ENCODE peak calls at places on chromosomes 16 and 17, in seven cellular contexts. One of them, this sample, is unnamed.
A peak's percentile ranks its signal among the peaks of the same experiment; 100 is the strongest.

GRCh38 chr17:75442168-75443103 is 14.0 kb upstream of the TMEM94 start:
- DNase-seq in stimulated activated CD8-positive, alpha-beta memory T cell treated with anti-CD3 and anti-CD28 coated beads, Interleukin-4, amount 100 ng/mL, for 1 hour: no peak
- DNase-seq in AG10803: no peak
- DNase-seq in mammary epithelial cell: no peak
- DNase-seq in PC-9: peak; percentile 22
- DNase-seq in GM19239: no peak
- DNase-seq in AG09309: no peak
- DNase-seq in this sample: no peak

GRCh38 chr17:37064166-37064565 is 115.4 kb downstream of the AATF start:
- DNase-seq in GM19239: no peak
- DNase-seq in AG09309: no peak
- DNase-seq in mammary epithelial cell: no peak
- DNase-seq in PC-9: no peak
- DNase-seq in AG10803: no peak
- DNase-seq in stimulated activated CD8-positive, alpha-beta memory T cell treated with anti-CD3 and anti-CD28 coated beads, Interleukin-4, amount 100 ng/mL, for 1 hour: no peak
- DNase-seq in this sample: no peak

GRCh38 chr17:13638855-13639458 is 37.2 kb upstream of the HS3ST3A1 start:
- DNase-seq in stimulated activated CD8-positive, alpha-beta memory T cell treated with anti-CD3 and anti-CD28 coated beads, Interleukin-4, amount 100 ng/mL, for 1 hour: no peak
- DNase-seq in AG10803: no peak
- DNase-seq in mammary epithelial cell: no peak
- DNase-seq in AG09309: no peak
- DNase-seq in GM19239: no peak
- DNase-seq in PC-9: no peak
- DNase-seq in this sample: no peak

GRCh38 chr17:45222994-45223540 is 1.4 kb downstream of the FMNL1 start:
- DNase-seq in stimulated activated CD8-positive, alpha-beta memory T cell treated with anti-CD3 and anti-CD28 coated beads, Interleukin-4, amount 100 ng/mL, for 1 hour: no peak
- DNase-seq in AG09309: no peak
- DNase-seq in PC-9: no peak
- DNase-seq in AG10803: no peak
- DNase-seq in GM19239: no peak
- DNase-seq in mammary epithelial cell: no peak
- DNase-seq in this sample: no peak

GRCh38 chr16:28321700-28322411 is 29.5 kb downstream of the SBK1 start:
- DNase-seq in AG09309: no peak
- DNase-seq in GM19239: peak; percentile 77
- DNase-seq in PC-9: peak; percentile 61
- DNase-seq in stimulated activated CD8-positive, alpha-beta memory T cell treated with anti-CD3 and anti-CD28 coated beads, Interleukin-4, amount 100 ng/mL, for 1 hour: no peak
- DNase-seq in AG10803: peak; percentile 7
- DNase-seq in mammary epithelial cell: peak; percentile 16
- DNase-seq in this sample: peak; percentile 73

GRCh38 chr16:20302389-20302788 is 24.9 kb downstream of the GP2 start:
- DNase-seq in PC-9: no peak
- DNase-seq in AG10803: no peak
- DNase-seq in AG09309: no peak
- DNase-seq in GM19239: no peak
- DNase-seq in stimulated activated CD8-positive, alpha-beta memory T cell treated with anti-CD3 and anti-CD28 coated beads, Interleukin-4, amount 100 ng/mL, for 1 hour: no peak
- DNase-seq in mammary epithelial cell: no peak
- DNase-seq in this sample: no peak

GRCh38 chr16:30958164-30959083 is 870 bp downstream of the SETD1A start:
- DNase-seq in AG10803: peak; percentile 48
- DNase-seq in PC-9: peak; percentile 83
- DNase-seq in GM19239: peak; percentile 81
- DNase-seq in AG09309: no peak
- DNase-seq in mammary epithelial cell: peak; percentile 40
- DNase-seq in stimulated activated CD8-positive, alpha-beta memory T cell treated with anti-CD3 and anti-CD28 coated beads, Interleukin-4, amount 100 ng/mL, for 1 hour: peak; percentile 19
- DNase-seq in this sample: no peak

GRCh38 chr17:71024969-71025368 is 855.6 kb downstream of the KCNJ2 start:
- DNase-seq in mammary epithelial cell: no peak
- DNase-seq in PC-9: no peak
- DNase-seq in stimulated activated CD8-positive, alpha-beta memory T cell treated with anti-CD3 and anti-CD28 coated beads, Interleukin-4, amount 100 ng/mL, for 1 hour: no peak
- DNase-seq in AG10803: no peak
- DNase-seq in GM19239: no peak
- DNase-seq in AG09309: no peak
- DNase-seq in this sample: no peak

GRCh38 chr16:51416921-51417320 is 265.9 kb upstream of the SALL1 start:
- DNase-seq in PC-9: no peak
- DNase-seq in mammary epithelial cell: no peak
- DNase-seq in stimulated activated CD8-positive, alpha-beta memory T cell treated with anti-CD3 and anti-CD28 coated beads, Interleukin-4, amount 100 ng/mL, for 1 hour: no peak
- DNase-seq in AG10803: peak; percentile 57
- DNase-seq in AG09309: no peak
- DNase-seq in GM19239: no peak
- DNase-seq in this sample: no peak

GRCh38 chr16:1069154-1069553 is 3.4 kb upstream of the SSTR5 start:
- DNase-seq in AG10803: no peak
- DNase-seq in stimulated activated CD8-positive, alpha-beta memory T cell treated with anti-CD3 and anti-CD28 coated beads, Interleukin-4, amount 100 ng/mL, for 1 hour: no peak
- DNase-seq in AG09309: no peak
- DNase-seq in mammary epithelial cell: no peak
- DNase-seq in GM19239: no peak
- DNase-seq in PC-9: no peak
- DNase-seq in this sample: no peak

GRCh38 chr17:65064452-65065019 is 8.0 kb upstream of the GNA13 start:
- DNase-seq in PC-9: peak; percentile 42
- DNase-seq in stimulated activated CD8-positive, alpha-beta memory T cell treated with anti-CD3 and anti-CD28 coated beads, Interleukin-4, amount 100 ng/mL, for 1 hour: no peak
- DNase-seq in mammary epithelial cell: peak; percentile 96
- DNase-seq in AG10803: peak; percentile 54
- DNase-seq in AG09309: no peak
- DNase-seq in GM19239: no peak
- DNase-seq in this sample: no peak

GRCh38 chr17:78168906-78169793 is 769 bp downstream of the SYNGR2 start:
- DNase-seq in AG10803: peak; percentile 33
- DNase-seq in stimulated activated CD8-positive, alpha-beta memory T cell treated with anti-CD3 and anti-CD28 coated beads, Interleukin-4, amount 100 ng/mL, for 1 hour: peak; percentile 21
- DNase-seq in GM19239: no peak
- DNase-seq in AG09309: no peak
- DNase-seq in mammary epithelial cell: peak; percentile 71
- DNase-seq in PC-9: peak; percentile 74
- DNase-seq in this sample: peak; percentile 77